ENCODE peak calls at places on chromosomes 12 and 14, in six cellular contexts. One of them, this sample, is unnamed.

GRCh38 chr12:56157201-56158028 is 744 bp upstream of the MYL6 start:
- DNase-seq in Caco-2: peak; percentile 94
- DNase-seq in choroid plexus epithelial cell: peak; percentile 91
- DNase-seq in AG10803: peak; percentile 86
- DNase-seq in heart right ventricle: peak; percentile 86
- DNase-seq in HCT116: peak; percentile 70
- DNase-seq in this sample: peak; percentile 86

GRCh38 chr14:51185180-51185579 is 54.9 kb upstream of the TMX1 start:
- DNase-seq in Caco-2: no peak
- DNase-seq in choroid plexus epithelial cell: no peak
- DNase-seq in AG10803: no peak
- DNase-seq in heart right ventricle: no peak
- DNase-seq in HCT116: no peak
- DNase-seq in this sample: no peak

GRCh38 chr14:100271247-100271939 is 32.4 kb downstream of the YY1 start:
- DNase-seq in Caco-2: no peak
- DNase-seq in choroid plexus epithelial cell: peak; percentile 44
- DNase-seq in AG10803: peak; percentile 6
- DNase-seq in heart right ventricle: no peak
- DNase-seq in HCT116: no peak
- DNase-seq in this sample: no peak

GRCh38 chr12:2282321-2282720 is 229.5 kb downstream of the CACNA1C start:
- DNase-seq in Caco-2: peak; percentile 29
- DNase-seq in choroid plexus epithelial cell: peak; percentile 45
- DNase-seq in AG10803: no peak
- DNase-seq in heart right ventricle: no peak
- DNase-seq in HCT116: no peak
- DNase-seq in this sample: no peak

GRCh38 chr14:100037351-100037750 is 27.9 kb upstream of the EVL start:
- DNase-seq in Caco-2: no peak
- DNase-seq in choroid plexus epithelial cell: peak; percentile 84
- DNase-seq in AG10803: peak; percentile 54
- DNase-seq in heart right ventricle: peak; percentile 23
- DNase-seq in HCT116: no peak
- DNase-seq in this sample: no peak

GRCh38 chr12:42690264-42690663 is 100.7 kb upstream of the PRICKLE1 start:
- DNase-seq in Caco-2: no peak
- DNase-seq in choroid plexus epithelial cell: no peak
- DNase-seq in AG10803: no peak
- DNase-seq in heart right ventricle: no peak
- DNase-seq in HCT116: no peak
- DNase-seq in this sample: no peak

GRCh38 chr12:122123051-122123760 is 44.6 kb downstream of the MLXIP start:
- DNase-seq in Caco-2: peak; percentile 62
- DNase-seq in choroid plexus epithelial cell: peak; percentile 80
- DNase-seq in AG10803: peak; percentile 56
- DNase-seq in heart right ventricle: peak; percentile 77
- DNase-seq in HCT116: peak; percentile 41
- DNase-seq in this sample: peak; percentile 71

GRCh38 chr12:1272132-1272531 is 281.1 kb downstream of the ERC1 start:
- DNase-seq in Caco-2: no peak
- DNase-seq in choroid plexus epithelial cell: no peak
- DNase-seq in AG10803: no peak
- DNase-seq in heart right ventricle: no peak
- DNase-seq in HCT116: no peak
- DNase-seq in this sample: no peak

GRCh38 chr14:61744239-61744638 is 18.0 kb upstream of the SNAPC1 start:
- DNase-seq in Caco-2: no peak
- DNase-seq in choroid plexus epithelial cell: peak; percentile 56
- DNase-seq in AG10803: no peak
- DNase-seq in heart right ventricle: no peak
- DNase-seq in HCT116: no peak
- DNase-seq in this sample: no peak

GRCh38 chr12:121465921-121466799 is 66.2 kb downstream of the RNF34 start:
- DNase-seq in Caco-2: no peak
- DNase-seq in choroid plexus epithelial cell: peak; percentile 21
- DNase-seq in AG10803: peak; percentile 30
- DNase-seq in heart right ventricle: no peak
- DNase-seq in HCT116: no peak
- DNase-seq in this sample: no peak

GRCh38 chr14:76644875-76645518 is 116.3 kb upstream of the VASH1 start:
- DNase-seq in Caco-2: peak; percentile 46
- DNase-seq in choroid plexus epithelial cell: peak; percentile 65
- DNase-seq in AG10803: peak; percentile 9
- DNase-seq in heart right ventricle: no peak
- DNase-seq in HCT116: peak; percentile 27
- DNase-seq in this sample: peak; percentile 18

GRCh38 chr12:67943295-67943892 is 45.9 kb upstream of the IFNG-AS1 start:
- DNase-seq in Caco-2: peak; percentile 59
- DNase-seq in choroid plexus epithelial cell: peak; percentile 86
- DNase-seq in AG10803: peak; percentile 75
- DNase-seq in heart right ventricle: peak; percentile 79
- DNase-seq in HCT116: peak; percentile 39
- DNase-seq in this sample: peak; percentile 88

GRCh38 chr14:106872619-106873446 is 1346.5 kb downstream of the TMEM121 start:
- DNase-seq in Caco-2: peak; percentile 91
- DNase-seq in choroid plexus epithelial cell: no peak
- DNase-seq in AG10803: no peak
- DNase-seq in heart right ventricle: peak; percentile 14
- DNase-seq in HCT116: no peak
- DNase-seq in this sample: peak; percentile 6

GRCh38 chr12:108750471-108751402 is 19.4 kb upstream of the CORO1C start:
- DNase-seq in Caco-2: peak; percentile 49
- DNase-seq in choroid plexus epithelial cell: no peak
- DNase-seq in AG10803: peak; percentile 70
- DNase-seq in heart right ventricle: no peak
- DNase-seq in HCT116: no peak
- DNase-seq in this sample: no peak

GRCh38 chr12:58540480-58541299 is 379.6 kb downstream of the LRIG3 start:
- DNase-seq in Caco-2: peak; percentile 83
- DNase-seq in choroid plexus epithelial cell: peak; percentile 95
- DNase-seq in AG10803: peak; percentile 88
- DNase-seq in heart right ventricle: peak; percentile 54
- DNase-seq in HCT116: peak; percentile 59
- DNase-seq in this sample: peak; percentile 86

GRCh38 chr12:51814311-51815088 is 34.0 kb downstream of the FIGNL2 start:
- DNase-seq in Caco-2: peak; percentile 83
- DNase-seq in choroid plexus epithelial cell: peak; percentile 72
- DNase-seq in AG10803: peak; percentile 83
- DNase-seq in heart right ventricle: peak; percentile 73
- DNase-seq in HCT116: no peak
- DNase-seq in this sample: peak; percentile 25
- TF ChIP-seq CTCF in Caco-2: peak; percentile 62
- TF ChIP-seq CTCF in choroid plexus epithelial cell: peak; percentile 57
- TF ChIP-seq CTCF in AG10803: peak; percentile 57
- TF ChIP-seq CTCF in heart right ventricle: peak; percentile 40
- TF ChIP-seq CTCF in HCT116: peak; percentile 50
- TF ChIP-seq CTCF in this sample: peak; percentile 68

DNA sequence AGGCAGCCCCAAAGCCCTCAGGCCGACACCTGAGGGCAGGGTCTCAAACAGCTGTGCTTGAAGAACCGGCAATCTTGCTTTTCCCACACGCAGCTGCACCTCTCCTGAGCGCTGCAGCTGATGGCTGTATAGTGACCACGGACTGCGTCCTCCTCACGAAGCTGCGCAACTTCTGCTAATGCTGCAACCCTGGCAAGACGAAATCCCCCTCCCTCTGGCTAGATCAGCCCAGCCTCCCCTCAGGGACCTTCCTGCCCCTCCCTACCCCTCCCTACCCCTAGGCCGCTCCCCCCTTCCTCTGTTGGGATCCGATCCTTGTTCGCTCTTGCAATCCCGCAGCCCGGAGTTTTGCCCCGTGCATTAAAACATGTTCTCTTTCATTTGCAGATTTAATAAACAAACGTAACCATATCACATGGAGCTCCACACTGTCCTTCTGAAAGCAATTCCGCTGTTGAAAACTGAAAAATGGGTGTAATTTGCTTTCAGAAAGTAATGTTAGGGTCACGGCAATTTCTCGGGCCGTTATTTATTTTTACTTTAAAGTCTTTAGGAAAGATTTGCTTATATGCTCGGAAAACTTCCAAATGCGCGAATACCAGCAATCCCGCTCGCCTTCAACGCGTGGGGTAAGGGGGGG is 4.8 kb upstream of the PAX9 start:
- DNase-seq in Caco-2: no peak
- DNase-seq in choroid plexus epithelial cell: no peak
- DNase-seq in AG10803: no peak
- DNase-seq in heart right ventricle: no peak
- DNase-seq in HCT116: no peak
- DNase-seq in this sample: no peak
- H3K4me3 ChIP-seq in Caco-2: no peak overlapping the region
- H3K4me3 ChIP-seq in choroid plexus epithelial cell: no peak overlapping the region
- H3K4me3 ChIP-seq in AG10803: peak overlapping the region; percentile 29
- H3K4me3 ChIP-seq in heart right ventricle: no peak overlapping the region
- H3K4me3 ChIP-seq in HCT116: no peak overlapping the region
- H3K4me3 ChIP-seq in this sample: no peak overlapping the region

GRCh38 chr12:51891843-51892242 is 3.9 kb downstream of the ANKRD33 start:
- DNase-seq in Caco-2: no peak
- DNase-seq in choroid plexus epithelial cell: peak; percentile 39
- DNase-seq in AG10803: peak; percentile 48
- DNase-seq in heart right ventricle: no peak
- DNase-seq in HCT116: no peak
- DNase-seq in this sample: no peak
- TF ChIP-seq CTCF in Caco-2: peak; percentile 54
- TF ChIP-seq CTCF in choroid plexus epithelial cell: peak; percentile 43
- TF ChIP-seq CTCF in AG10803: peak; percentile 60
- TF ChIP-seq CTCF in heart right ventricle: peak; percentile 42
- TF ChIP-seq CTCF in HCT116: peak; percentile 32
- TF ChIP-seq CTCF in this sample: peak; percentile 13

DNA sequence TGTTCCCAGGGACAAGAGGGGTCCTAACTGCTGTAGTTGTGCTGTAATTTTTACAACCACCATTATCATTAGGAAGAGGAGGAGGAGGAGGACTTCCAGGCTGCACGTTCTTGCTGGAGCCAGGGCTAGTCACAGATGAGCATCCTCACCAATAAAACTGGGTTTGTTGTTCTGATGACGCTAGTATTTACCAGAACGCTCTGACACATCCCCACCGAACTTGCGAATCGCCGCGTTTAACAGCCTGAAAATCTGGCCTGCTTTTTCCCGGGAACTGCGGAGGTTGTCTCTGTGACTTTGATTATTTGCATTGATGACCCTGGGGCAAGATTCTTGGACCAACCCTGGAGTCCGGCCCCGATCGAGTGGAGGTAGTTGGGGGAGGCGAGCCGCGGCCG is 10.2 kb downstream of the TBX5 start:
- DNase-seq in Caco-2: no peak
- DNase-seq in choroid plexus epithelial cell: no peak
- DNase-seq in AG10803: no peak
- DNase-seq in heart right ventricle: no peak
- DNase-seq in HCT116: no peak
- DNase-seq in this sample: no peak
- H3K4me3 ChIP-seq in Caco-2: no peak overlapping the region
- H3K4me3 ChIP-seq in choroid plexus epithelial cell: no peak overlapping the region
- H3K4me3 ChIP-seq in AG10803: no peak overlapping the region
- H3K4me3 ChIP-seq in heart right ventricle: no peak overlapping the region
- H3K4me3 ChIP-seq in HCT116: no peak overlapping the region
- H3K4me3 ChIP-seq in this sample: no peak overlapping the region

GRCh38 chr14:87712386-87713113 is 280.4 kb downstream of the GALC start:
- DNase-seq in Caco-2: no peak
- DNase-seq in choroid plexus epithelial cell: no peak
- DNase-seq in AG10803: no peak
- DNase-seq in heart right ventricle: no peak
- DNase-seq in HCT116: no peak
- DNase-seq in this sample: no peak
- TF ChIP-seq CTCF in Caco-2: no peak
- TF ChIP-seq CTCF in choroid plexus epithelial cell: no peak
- TF ChIP-seq CTCF in AG10803: peak; percentile 8
- TF ChIP-seq CTCF in heart right ventricle: no peak
- TF ChIP-seq CTCF in HCT116: no peak
- TF ChIP-seq CTCF in this sample: no peak

GRCh38 chr12:29655861-29656260 is 127.9 kb downstream of the TMTC1 start:
- DNase-seq in Caco-2: no peak
- DNase-seq in choroid plexus epithelial cell: no peak
- DNase-seq in AG10803: no peak
- DNase-seq in heart right ventricle: peak; percentile 26
- DNase-seq in HCT116: no peak
- DNase-seq in this sample: no peak
- H3K4me3 ChIP-seq in Caco-2: no peak overlapping the region
- H3K4me3 ChIP-seq in choroid plexus epithelial cell: no peak overlapping the region
- H3K4me3 ChIP-seq in AG10803: no peak overlapping the region
- H3K4me3 ChIP-seq in heart right ventricle: no peak overlapping the region
- H3K4me3 ChIP-seq in HCT116: no peak overlapping the region
- H3K4me3 ChIP-seq in this sample: no peak overlapping the region